ENCODE peak calls at places on chromosomes 1 and 21, in eight cellular contexts. One of them, this sample, is unnamed.

GRCh38 chr1:89719502-89720306 is 86.8 kb downstream of the LRRC8C start:
- DNase-seq in adrenal gland: no peak
- DNase-seq in fibroblast of pulmonary artery: peak; percentile 53
- DNase-seq in fibroblast of lung: peak; percentile 48
- DNase-seq in body of pancreas: no peak
- DNase-seq in tibial artery: no peak
- DNase-seq in left ventricle myocardium inferior: no peak
- DNase-seq in astrocyte of the cerebellum: no peak
- DNase-seq in this sample: peak; percentile 57

GRCh38 chr1:11880911-11881748 is 22.4 kb upstream of the NPPB start:
- DNase-seq in tibial artery: no peak
- DNase-seq in adrenal gland: no peak
- DNase-seq in fibroblast of lung: no peak
- DNase-seq in astrocyte of the cerebellum: no peak
- DNase-seq in left ventricle myocardium inferior: peak; percentile 91
- DNase-seq in body of pancreas: peak; percentile 11
- DNase-seq in fibroblast of pulmonary artery: no peak
- DNase-seq in this sample: no peak

GRCh38 chr1:29991025-29991424 is 732.4 kb downstream of the MATN1 start:
- DNase-seq in left ventricle myocardium inferior: peak; percentile 36
- DNase-seq in fibroblast of pulmonary artery: no peak
- DNase-seq in astrocyte of the cerebellum: no peak
- DNase-seq in tibial artery: no peak
- DNase-seq in body of pancreas: peak; percentile 54
- DNase-seq in adrenal gland: no peak
- DNase-seq in fibroblast of lung: no peak
- DNase-seq in this sample: no peak

GRCh38 chr1:184152502-184152901 is 101.0 kb downstream of the TSEN15 start:
- DNase-seq in astrocyte of the cerebellum: peak; percentile 40
- DNase-seq in tibial artery: no peak
- DNase-seq in fibroblast of pulmonary artery: peak; percentile 74
- DNase-seq in fibroblast of lung: peak; percentile 39
- DNase-seq in left ventricle myocardium inferior: peak; percentile 34
- DNase-seq in body of pancreas: peak; percentile 15
- DNase-seq in adrenal gland: no peak
- DNase-seq in this sample: peak; percentile 32

GRCh38 chr1:210437111-210437510 is 108.4 kb downstream of the HHAT start:
- DNase-seq in fibroblast of lung: no peak
- DNase-seq in astrocyte of the cerebellum: no peak
- DNase-seq in body of pancreas: no peak
- DNase-seq in fibroblast of pulmonary artery: no peak
- DNase-seq in tibial artery: no peak
- DNase-seq in left ventricle myocardium inferior: no peak
- DNase-seq in adrenal gland: no peak
- DNase-seq in this sample: no peak

GRCh38 chr1:63010898-63011660 is 227.1 kb downstream of the ATG4C start:
- DNase-seq in body of pancreas: no peak
- DNase-seq in left ventricle myocardium inferior: no peak
- DNase-seq in adrenal gland: no peak
- DNase-seq in astrocyte of the cerebellum: peak; percentile 42
- DNase-seq in fibroblast of lung: peak; percentile 32
- DNase-seq in tibial artery: no peak
- DNase-seq in fibroblast of pulmonary artery: no peak
- DNase-seq in this sample: peak; percentile 22

GRCh38 chr1:34619256-34619655 is 135.6 kb upstream of the GJB5 start:
- DNase-seq in body of pancreas: no peak
- DNase-seq in tibial artery: no peak
- DNase-seq in left ventricle myocardium inferior: no peak
- DNase-seq in fibroblast of lung: no peak
- DNase-seq in astrocyte of the cerebellum: no peak
- DNase-seq in adrenal gland: no peak
- DNase-seq in fibroblast of pulmonary artery: no peak
- DNase-seq in this sample: no peak

GRCh38 chr1:212721388-212722247 is 22.0 kb upstream of the BATF3 start:
- DNase-seq in left ventricle myocardium inferior: no peak
- DNase-seq in fibroblast of lung: peak; percentile 89
- DNase-seq in fibroblast of pulmonary artery: peak; percentile 66
- DNase-seq in body of pancreas: no peak
- DNase-seq in adrenal gland: no peak
- DNase-seq in tibial artery: no peak
- DNase-seq in astrocyte of the cerebellum: peak; percentile 80
- DNase-seq in this sample: peak; percentile 60

GRCh38 chr1:41464886-41465285 is 19.6 kb downstream of the EDN2 start:
- DNase-seq in fibroblast of pulmonary artery: no peak
- DNase-seq in left ventricle myocardium inferior: no peak
- DNase-seq in adrenal gland: no peak
- DNase-seq in body of pancreas: no peak
- DNase-seq in astrocyte of the cerebellum: no peak
- DNase-seq in tibial artery: no peak
- DNase-seq in fibroblast of lung: peak; percentile 15
- DNase-seq in this sample: no peak

GRCh38 chr1:88217386-88217785 is 466.7 kb upstream of the PKN2 start:
- DNase-seq in fibroblast of pulmonary artery: no peak
- DNase-seq in adrenal gland: no peak
- DNase-seq in fibroblast of lung: no peak
- DNase-seq in tibial artery: no peak
- DNase-seq in left ventricle myocardium inferior: no peak
- DNase-seq in astrocyte of the cerebellum: no peak
- DNase-seq in body of pancreas: no peak
- DNase-seq in this sample: no peak

GRCh38 chr21:14797543-14797942 is 251.4 kb upstream of the SAMSN1 start:
- DNase-seq in astrocyte of the cerebellum: no peak
- DNase-seq in left ventricle myocardium inferior: no peak
- DNase-seq in tibial artery: no peak
- DNase-seq in fibroblast of pulmonary artery: no peak
- DNase-seq in adrenal gland: no peak
- DNase-seq in body of pancreas: no peak
- DNase-seq in fibroblast of lung: no peak
- DNase-seq in this sample: no peak

GRCh38 chr1:42747125-42747524 is 7.1 kb upstream of the CLDN19 start:
- DNase-seq in astrocyte of the cerebellum: no peak
- DNase-seq in fibroblast of pulmonary artery: peak; percentile 36
- DNase-seq in fibroblast of lung: no peak
- DNase-seq in tibial artery: no peak
- DNase-seq in left ventricle myocardium inferior: peak; percentile 40
- DNase-seq in adrenal gland: peak; percentile 35
- DNase-seq in body of pancreas: peak; percentile 60
- DNase-seq in this sample: peak; percentile 33

GRCh38 chr1:62621907-62622306 is 24.6 kb downstream of the ANGPTL3 start:
- DNase-seq in left ventricle myocardium inferior: no peak
- DNase-seq in astrocyte of the cerebellum: peak; percentile 13
- DNase-seq in tibial artery: no peak
- DNase-seq in adrenal gland: peak; percentile 34
- DNase-seq in fibroblast of lung: peak; percentile 87
- DNase-seq in fibroblast of pulmonary artery: peak; percentile 94
- DNase-seq in body of pancreas: peak; percentile 13
- DNase-seq in this sample: peak; percentile 97

GRCh38 chr1:27142464-27142863 is 12.5 kb downstream of the SLC9A1 start:
- DNase-seq in fibroblast of lung: no peak
- DNase-seq in tibial artery: no peak
- DNase-seq in fibroblast of pulmonary artery: no peak
- DNase-seq in astrocyte of the cerebellum: no peak
- DNase-seq in left ventricle myocardium inferior: no peak
- DNase-seq in adrenal gland: no peak
- DNase-seq in body of pancreas: no peak
- DNase-seq in this sample: no peak

GRCh38 chr1:206476058-206476457 is 5.8 kb downstream of the IKBKE start:
- DNase-seq in astrocyte of the cerebellum: no peak
- DNase-seq in adrenal gland: no peak
- DNase-seq in tibial artery: no peak
- DNase-seq in fibroblast of pulmonary artery: no peak
- DNase-seq in left ventricle myocardium inferior: no peak
- DNase-seq in fibroblast of lung: no peak
- DNase-seq in body of pancreas: no peak
- DNase-seq in this sample: no peak

GRCh38 chr21:43814215-43815106 is 25.1 kb downstream of the RRP1 start:
- DNase-seq in fibroblast of lung: peak; percentile 11
- DNase-seq in astrocyte of the cerebellum: no peak
- DNase-seq in body of pancreas: peak; percentile 65
- DNase-seq in left ventricle myocardium inferior: no peak
- DNase-seq in tibial artery: no peak
- DNase-seq in adrenal gland: no peak
- DNase-seq in fibroblast of pulmonary artery: no peak
- DNase-seq in this sample: no peak

GRCh38 chr21:43812957-43813730 is 23.8 kb downstream of the RRP1 start:
- DNase-seq in adrenal gland: no peak
- DNase-seq in body of pancreas: no peak
- DNase-seq in fibroblast of pulmonary artery: no peak
- DNase-seq in astrocyte of the cerebellum: no peak
- DNase-seq in left ventricle myocardium inferior: no peak
- DNase-seq in fibroblast of lung: no peak
- DNase-seq in tibial artery: no peak
- DNase-seq in this sample: no peak

GRCh38 chr21:43815991-43816390 is 26.6 kb downstream of the RRP1 start:
- DNase-seq in fibroblast of lung: no peak
- DNase-seq in adrenal gland: no peak
- DNase-seq in astrocyte of the cerebellum: no peak
- DNase-seq in tibial artery: no peak
- DNase-seq in left ventricle myocardium inferior: no peak
- DNase-seq in fibroblast of pulmonary artery: no peak
- DNase-seq in body of pancreas: no peak
- DNase-seq in this sample: no peak

GRCh38 chr21:43816611-43817071 is 27.3 kb downstream of the RRP1 start:
- DNase-seq in fibroblast of lung: no peak
- DNase-seq in astrocyte of the cerebellum: no peak
- DNase-seq in adrenal gland: no peak
- DNase-seq in body of pancreas: no peak
- DNase-seq in tibial artery: no peak
- DNase-seq in left ventricle myocardium inferior: no peak
- DNase-seq in fibroblast of pulmonary artery: no peak
- DNase-seq in this sample: no peak

GRCh38 chr21:43815107-43815742 is 25.8 kb downstream of the RRP1 start:
- DNase-seq in fibroblast of lung: no peak
- DNase-seq in body of pancreas: no peak
- DNase-seq in fibroblast of pulmonary artery: no peak
- DNase-seq in adrenal gland: no peak
- DNase-seq in tibial artery: no peak
- DNase-seq in left ventricle myocardium inferior: no peak
- DNase-seq in astrocyte of the cerebellum: no peak
- DNase-seq in this sample: no peak
- TF ChIP-seq CTCF in fibroblast of lung: no peak
- TF ChIP-seq CTCF in body of pancreas: no peak
- TF ChIP-seq CTCF in fibroblast of pulmonary artery: no peak
- TF ChIP-seq CTCF in adrenal gland: no peak
- TF ChIP-seq CTCF in tibial artery: no peak
- TF ChIP-seq CTCF in left ventricle myocardium inferior: no peak
- TF ChIP-seq CTCF in astrocyte of the cerebellum: no peak
- TF ChIP-seq CTCF in this sample: no peak

GRCh38 chr1:46065405-46065804 is 67.0 kb downstream of the PIK3R3 start:
- DNase-seq in body of pancreas: no peak
- DNase-seq in astrocyte of the cerebellum: no peak
- DNase-seq in adrenal gland: no peak
- DNase-seq in fibroblast of lung: no peak
- DNase-seq in tibial artery: no peak
- DNase-seq in fibroblast of pulmonary artery: no peak
- DNase-seq in left ventricle myocardium inferior: no peak
- DNase-seq in this sample: no peak
- H3K4me3 ChIP-seq in body of pancreas: no peak overlapping the region
- H3K4me3 ChIP-seq in astrocyte of the cerebellum: no peak overlapping the region
- H3K4me3 ChIP-seq in adrenal gland: no peak overlapping the region
- H3K4me3 ChIP-seq in fibroblast of lung: no peak overlapping the region
- H3K4me3 ChIP-seq in tibial artery: no peak overlapping the region
- H3K4me3 ChIP-seq in fibroblast of pulmonary artery: no peak overlapping the region
- H3K4me3 ChIP-seq in left ventricle myocardium inferior: no peak overlapping the region
- H3K4me3 ChIP-seq in this sample: no peak overlapping the region

GRCh38 chr1:153251087-153251486 is 8.4 kb upstream of the LORICRIN start:
- DNase-seq in body of pancreas: no peak
- DNase-seq in left ventricle myocardium inferior: no peak
- DNase-seq in fibroblast of pulmonary artery: no peak
- DNase-seq in tibial artery: no peak
- DNase-seq in astrocyte of the cerebellum: no peak
- DNase-seq in adrenal gland: no peak
- DNase-seq in fibroblast of lung: no peak
- DNase-seq in this sample: no peak

GRCh38 chr1:153245466-153245865 is 14.0 kb upstream of the LORICRIN start:
- DNase-seq in fibroblast of pulmonary artery: no peak
- DNase-seq in tibial artery: no peak
- DNase-seq in fibroblast of lung: no peak
- DNase-seq in adrenal gland: no peak
- DNase-seq in astrocyte of the cerebellum: no peak
- DNase-seq in body of pancreas: no peak
- DNase-seq in left ventricle myocardium inferior: no peak
- DNase-seq in this sample: no peak

GRCh38 chr1:153251562-153251961 is 7.9 kb upstream of the LORICRIN start:
- DNase-seq in fibroblast of lung: no peak
- DNase-seq in left ventricle myocardium inferior: no peak
- DNase-seq in body of pancreas: no peak
- DNase-seq in astrocyte of the cerebellum: no peak
- DNase-seq in fibroblast of pulmonary artery: no peak
- DNase-seq in adrenal gland: no peak
- DNase-seq in tibial artery: no peak
- DNase-seq in this sample: no peak

GRCh38 chr1:153246825-153247224 is 12.7 kb upstream of the LORICRIN start:
- DNase-seq in fibroblast of lung: no peak
- DNase-seq in left ventricle myocardium inferior: no peak
- DNase-seq in astrocyte of the cerebellum: no peak
- DNase-seq in adrenal gland: no peak
- DNase-seq in body of pancreas: no peak
- DNase-seq in tibial artery: no peak
- DNase-seq in fibroblast of pulmonary artery: no peak
- DNase-seq in this sample: no peak

DNA sequence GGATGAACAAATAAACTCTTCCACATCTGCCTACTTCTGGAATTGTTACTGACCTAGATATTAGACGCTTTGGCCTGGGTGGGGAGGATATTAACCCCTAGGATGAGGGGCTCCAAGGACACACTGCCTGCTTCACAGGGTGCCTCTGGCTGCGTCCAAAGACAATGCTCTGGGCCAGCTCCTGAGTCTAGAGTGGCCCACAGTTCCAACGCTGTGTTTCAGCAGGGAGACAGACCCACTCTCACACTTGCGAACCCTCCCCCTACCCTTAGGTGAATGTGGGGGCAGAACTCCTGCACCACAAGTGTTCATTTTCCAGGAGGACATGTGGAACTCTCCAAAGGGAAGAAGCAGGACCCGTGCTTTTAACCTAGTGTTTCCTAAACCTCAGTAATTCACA is 11.0 kb upstream of the LORICRIN start:
- DNase-seq in body of pancreas: no peak
- DNase-seq in left ventricle myocardium inferior: no peak
- DNase-seq in adrenal gland: no peak
- DNase-seq in tibial artery: no peak
- DNase-seq in fibroblast of pulmonary artery: no peak
- DNase-seq in astrocyte of the cerebellum: no peak
- DNase-seq in fibroblast of lung: no peak
- DNase-seq in this sample: no peak
- TF ChIP-seq CTCF in body of pancreas: no peak
- TF ChIP-seq CTCF in left ventricle myocardium inferior: no peak
- TF ChIP-seq CTCF in adrenal gland: no peak
- TF ChIP-seq CTCF in tibial artery: no peak
- TF ChIP-seq CTCF in fibroblast of pulmonary artery: no peak
- TF ChIP-seq CTCF in astrocyte of the cerebellum: no peak
- TF ChIP-seq CTCF in fibroblast of lung: no peak
- TF ChIP-seq CTCF in this sample: no peak

DNA sequence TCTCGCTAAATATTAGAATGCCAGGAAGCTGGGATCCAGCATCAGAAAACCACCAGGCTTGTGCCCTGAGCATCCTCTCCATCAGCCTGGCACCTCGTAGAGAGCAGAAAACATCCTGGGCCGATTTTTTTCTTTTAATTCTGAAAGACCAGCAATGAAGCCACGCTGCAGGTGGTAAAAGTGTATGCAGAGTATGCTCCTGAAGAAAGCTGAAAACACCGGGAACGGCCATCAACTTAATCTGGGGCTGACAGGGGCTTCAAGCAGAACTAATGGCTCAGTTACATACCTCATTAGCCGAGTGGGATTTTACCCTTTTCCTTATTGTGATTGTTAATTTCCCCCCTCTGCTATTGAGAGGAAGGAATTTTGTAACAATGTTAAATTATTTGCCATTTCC is 71.3 kb downstream of the RRAGC start:
- DNase-seq in tibial artery: no peak
- DNase-seq in astrocyte of the cerebellum: no peak
- DNase-seq in adrenal gland: no peak
- DNase-seq in left ventricle myocardium inferior: no peak
- DNase-seq in body of pancreas: no peak
- DNase-seq in fibroblast of pulmonary artery: no peak
- DNase-seq in fibroblast of lung: no peak
- DNase-seq in this sample: no peak
- H3K4me3 ChIP-seq in tibial artery: no peak overlapping the region
- H3K4me3 ChIP-seq in astrocyte of the cerebellum: no peak overlapping the region
- H3K4me3 ChIP-seq in adrenal gland: no peak overlapping the region
- H3K4me3 ChIP-seq in left ventricle myocardium inferior: no peak overlapping the region
- H3K4me3 ChIP-seq in body of pancreas: no peak overlapping the region
- H3K4me3 ChIP-seq in fibroblast of pulmonary artery: no peak overlapping the region
- H3K4me3 ChIP-seq in fibroblast of lung: no peak overlapping the region
- H3K4me3 ChIP-seq in this sample: no peak overlapping the region

This sample was measured in choroid plexus epithelial cell.